ENCODE peak calls at places on chromosomes 2 and 18, in nine cellular contexts. Q is naive thymus-derived CD8-positive, alpha-beta T cell; W is H9; D is GM19239; E is right atrium auricular region; X is nephron progenitor cell; O is GM23338; V is NCI-H526 treated with DMSO at 0.1 percent for 48 hours; J is stimulated activated CD8-positive, alpha-beta memory T cell treated with anti-CD3 and anti-CD28 coated beads, Interleukin-15, amount 100 ng/mL, for 24 hours. T is an unnamed sample.

GRCh38 chr18:36786686-36787085 is 42.1 kb downstream of the TPGS2 start:
- DNase-seq in Q (no peak), W (no peak), D (no peak), E (peak), X (no peak), O (no peak), V (no peak), J (no peak), T (no peak)

GRCh38 chr2:237178396-237178795 is 92.7 kb downstream of the COPS8 start:
- DNase-seq in Q (no peak), W (no peak), D (no peak), E (no peak), X (no peak), O (no peak), V (no peak), J (no peak), T (no peak)

GRCh38 chr18:3097082-3097481 is 84.1 kb upstream of the LPIN2 start:
- DNase-seq in Q (peak), W (no peak), D (no peak), E (no peak), X (no peak), O (no peak), V (no peak), J (no peak), T (no peak)

GRCh38 chr2:58502931-58503330 is 261.8 kb upstream of the FANCL start:
- DNase-seq in Q (no peak), W (no peak), D (no peak), E (no peak), X (no peak), O (no peak), V (peak), J (no peak), T (peak)

GRCh38 chr2:88826399-88826798 is 134.9 kb downstream of the RPIA start:
- DNase-seq in Q (no peak), W (no peak), D (no peak), E (no peak), X (no peak), O (no peak), V (no peak), J (no peak), T (no peak)

GRCh38 chr2:143254108-143254507 is 124.9 kb downstream of the ARHGAP15 start:
- DNase-seq in Q (peak), W (no peak), D (no peak), E (no peak), X (no peak), O (no peak), V (no peak), J (no peak), T (no peak)

GRCh38 chr2:45169339-45170190 is 160.3 kb upstream of the SIX2 start:
- DNase-seq in Q (no peak), W (peak), D (peak), E (no peak), X (peak), O (peak), V (peak), J (no peak), T (peak)

GRCh38 chr18:45291616-45292612 is 323.4 kb upstream of the SLC14A2 start:
- DNase-seq in Q (no peak), W (no peak), D (no peak), E (no peak), X (no peak), O (peak), V (no peak), J (no peak), T (no peak)

GRCh38 chr18:74213429-74213828 is 65.1 kb downstream of the TIMM21 start:
- DNase-seq in Q (no peak), W (no peak), D (no peak), E (no peak), X (no peak), O (no peak), V (no peak), J (no peak), T (no peak)

GRCh38 chr2:75607988-75608683 is 38.4 kb upstream of the MRPL19 start:
- DNase-seq in Q (no peak), W (peak), D (no peak), E (no peak), X (peak), O (peak), V (peak), J (no peak), T (no peak)

GRCh38 chr18:25351280-25351772 is 640 bp downstream of the ZNF521 start:
- DNase-seq in Q (no peak), W (no peak), D (no peak), E (no peak), X (peak), O (no peak), V (no peak), J (no peak), T (no peak)

GRCh38 chr2:130837175-130837810 is 579 bp downstream of the ARHGEF4 start:
- DNase-seq in Q (no peak), W (no peak), D (no peak), E (no peak), X (no peak), O (peak), V (peak), J (no peak), T (no peak)

T was measured in Calu3.